ENCODE peak calls at places on chromosomes 2 and 18, in seven cellular contexts. Z, C, J, Y, E, R and L are unnamed samples.

GRCh38 chr2:166573393-166573792 is 79.3 kb upstream of the SCN7A start:
- DNase-seq in Z (peak), C (peak), J (no peak), Y (no peak), E (no peak), R (no peak), L (peak)

GRCh38 chr18:12159446-12159845 is 65.8 kb downstream of the ANKRD62 start:
- DNase-seq in Z (no peak), C (no peak), J (no peak), Y (no peak), E (no peak), R (no peak), L (no peak)

GRCh38 chr18:33744032-33744697 is 166.1 kb downstream of the ASXL3 start:
- DNase-seq in Z (peak), C (no peak), J (no peak), Y (no peak), E (no peak), R (no peak), L (no peak)

GRCh38 chr2:233915133-233915532 is 2.0 kb upstream of the TRPM8 start:
- DNase-seq in Z (peak), C (no peak), J (no peak), Y (no peak), E (no peak), R (no peak), L (peak)

GRCh38 chr2:206480161-206480560 is 36.8 kb downstream of the ADAM23 start:
- DNase-seq in Z (peak), C (no peak), J (no peak), Y (no peak), E (no peak), R (no peak), L (peak)

GRCh38 chr2:128346291-128346690 is 27.6 kb upstream of the HS6ST1 start:
- DNase-seq in Z (no peak), C (no peak), J (no peak), Y (no peak), E (no peak), R (no peak), L (no peak)

GRCh38 chr2:99708231-99708630 is 218.4 kb upstream of the REV1 start:
- DNase-seq in Z (peak), C (no peak), J (peak), Y (no peak), E (no peak), R (no peak), L (no peak)

GRCh38 chr2:197940346-197940745 is 136.0 kb downstream of the PLCL1 start:
- DNase-seq in Z (no peak), C (no peak), J (no peak), Y (no peak), E (no peak), R (no peak), L (no peak)

GRCh38 chr2:62330959-62331358 is 135.0 kb downstream of the B3GNT2 start:
- DNase-seq in Z (peak), C (no peak), J (no peak), Y (no peak), E (no peak), R (no peak), L (no peak)

GRCh38 chr2:237475704-237476107 is 11.3 kb upstream of the MLPH start:
- DNase-seq in Z (peak), C (no peak), J (peak), Y (no peak), E (no peak), R (no peak), L (no peak)

GRCh38 chr18:76480913-76481312 is 14.1 kb downstream of the ZNF516 start:
- DNase-seq in Z (peak), C (no peak), J (no peak), Y (no peak), E (peak), R (no peak), L (peak)

GRCh38 chr2:119387381-119388129 is 20.8 kb downstream of the DBI start:
- DNase-seq in Z (peak), C (peak), J (peak), Y (no peak), E (no peak), R (peak), L (no peak)

GRCh38 chr2:85523906-85524566 is 14.9 kb upstream of the MAT2A start:
- DNase-seq in Z (peak), C (peak), J (no peak), Y (no peak), E (no peak), R (no peak), L (no peak)

GRCh38 chr2:39913648-39914456 is 134.8 kb upstream of the THUMPD2 start:
- DNase-seq in Z (peak), C (peak), J (no peak), Y (no peak), E (no peak), R (no peak), L (peak)

GRCh38 chr2:97936199-97936598 is 59.5 kb downstream of the TMEM131 start:
- DNase-seq in Z (peak), C (peak), J (no peak), Y (no peak), E (peak), R (no peak), L (peak)

GRCh38 chr2:217360781-217361485 is 501.1 kb upstream of the TNP1 start:
- DNase-seq in Z (no peak), C (no peak), J (no peak), Y (no peak), E (no peak), R (no peak), L (no peak)

GRCh38 chr2:65231892-65232477 is 4.4 kb downstream of the ACTR2 start:
- DNase-seq in Z (peak), C (no peak), J (no peak), Y (no peak), E (no peak), R (no peak), L (no peak)

GRCh38 chr2:214410918-214411554 is at the start of gene VWC2L:
- DNase-seq in Z (peak), C (peak), J (peak), Y (no peak), E (peak), R (peak), L (peak)

GRCh38 chr2:101395545-101396351 is 8.4 kb upstream of the CREG2 start:
- DNase-seq in Z (no peak), C (no peak), J (no peak), Y (no peak), E (peak), R (no peak), L (no peak)

GRCh38 chr18:8785855-8786765 is 80.8 kb downstream of the MTCL1 start:
- DNase-seq in Z (no peak), C (no peak), J (no peak), Y (no peak), E (no peak), R (no peak), L (no peak)

GRCh38 chr18:31112804-31113203 is 10.6 kb upstream of the DSC2 start:
- DNase-seq in Z (no peak), C (no peak), J (no peak), Y (no peak), E (no peak), R (no peak), L (no peak)

GRCh38 chr18:62991959-62992358 is 276.6 kb downstream of the PHLPP1 start:
- DNase-seq in Z (no peak), C (no peak), J (no peak), Y (no peak), E (peak), R (no peak), L (peak)

GRCh38 chr2:14881663-14882327 is 249.3 kb downstream of the LRATD1 start:
- DNase-seq in Z (no peak), C (no peak), J (no peak), Y (no peak), E (no peak), R (no peak), L (no peak)

GRCh38 chr18:74654637-74655036 is 57.0 kb downstream of the ZNF407 start:
- DNase-seq in Z (no peak), C (no peak), J (no peak), Y (no peak), E (no peak), R (no peak), L (no peak)

GRCh38 chr2:120912101-120912985 is 176.7 kb downstream of the GLI2 start:
- DNase-seq in Z (no peak), C (no peak), J (peak), Y (no peak), E (no peak), R (no peak), L (no peak)

GRCh38 chr2:134431837-134432437 is 178.1 kb downstream of the MGAT5 start:
- DNase-seq in Z (peak), C (no peak), J (no peak), Y (no peak), E (no peak), R (no peak), L (peak)

GRCh38 chr18:62982600-62983251 is 267.4 kb downstream of the PHLPP1 start:
- DNase-seq in Z (peak), C (peak), J (peak), Y (peak), E (peak), R (no peak), L (peak)

GRCh38 chr2:171531291-171531690 is 9.0 kb downstream of the CYBRD1 start:
- DNase-seq in Z (no peak), C (no peak), J (peak), Y (no peak), E (no peak), R (no peak), L (no peak)

GRCh38 chr2:212536385-212537310 is 2.0 kb downstream of the ERBB4 start:
- DNase-seq in Z (peak), C (peak), J (peak), Y (no peak), E (peak), R (no peak), L (no peak)

GRCh38 chr18:48569139-48569914 is 30.5 kb downstream of the CTIF start:
- DNase-seq in Z (no peak), C (no peak), J (no peak), Y (no peak), E (no peak), R (no peak), L (no peak)